ENCODE peak calls at places on chromosomes 3 and 15, in nine cellular contexts. Y is K562, K is GM23338, H is Panc1, P is sigmoid colon, V is stomach, D is HCT116, A is transverse colon, L is H1. J is an unnamed sample. For H3K4me1, the result is how much of the 10 kb centered on the place peaks cover.

GRCh38 chr3:13379191-13379830 is 40.8 kb downstream of the NUP210 start:
- DNase-seq in Y (no peak), K (no peak), H (no peak), P (no peak), V (no peak), D (no peak), A (no peak), L (no peak), J (no peak)

GRCh38 chr3:110391640-110392395 is 679.8 kb upstream of the NECTIN3 start:
- DNase-seq in Y (no peak), K (no peak), H (no peak), P (no peak), V (no peak), D (no peak), A (no peak), L (no peak), J (no peak)

GRCh38 chr3:36965440-36965839 is 20.6 kb upstream of the TRANK1 start:
- DNase-seq in Y (no peak), K (peak), H (no peak), P (no peak), V (no peak), D (no peak), A (no peak), L (no peak), J (no peak)

GRCh38 chr15:64772964-64773363 is 2.4 kb downstream of the RBPMS2 start:
- DNase-seq in Y (no peak), K (peak), H (no peak), P (no peak), V (no peak), D (no peak), A (no peak), L (no peak), J (no peak)

GRCh38 chr15:85276508-85276907 is 103.9 kb upstream of the AKAP13 start:
- DNase-seq in Y (no peak), K (no peak), H (no peak), P (no peak), V (no peak), D (no peak), A (no peak), L (no peak), J (no peak)

GRCh38 chr15:80803580-80804525 is 24.7 kb downstream of the CEMIP start:
- DNase-seq in Y (no peak), K (no peak), H (no peak), P (no peak), V (no peak), D (no peak), A (no peak), L (no peak), J (no peak)

GRCh38 chr3:126446301-126446700 is 29.4 kb downstream of the ZXDC start:
- DNase-seq in Y (no peak), K (peak), H (no peak), P (peak), V (peak), D (no peak), A (no peak), L (no peak), J (peak)

GRCh38 chr3:148203263-148204010 is 494.3 kb upstream of the AGTR1 start:
- DNase-seq in Y (no peak), K (no peak), H (no peak), P (no peak), V (no peak), D (no peak), A (no peak), L (no peak), J (no peak)

GRCh38 chr3:47850062-47850802 is 47.3 kb downstream of the DHX30 start:
- DNase-seq in Y (no peak), K (peak), H (no peak), P (no peak), V (no peak), D (no peak), A (no peak), L (peak), J (peak)

GRCh38 chr3:136042608-136043221 is 77.2 kb downstream of the PPP2R3A start:
- DNase-seq in Y (peak), K (peak), H (peak), P (no peak), V (no peak), D (peak), A (no peak), L (no peak), J (no peak)

GRCh38 chr15:48062476-48062875 is 58.3 kb upstream of the SLC24A5 start:
- DNase-seq in Y (no peak), K (no peak), H (no peak), P (no peak), V (no peak), D (no peak), A (no peak), L (no peak), J (no peak)

DNA sequence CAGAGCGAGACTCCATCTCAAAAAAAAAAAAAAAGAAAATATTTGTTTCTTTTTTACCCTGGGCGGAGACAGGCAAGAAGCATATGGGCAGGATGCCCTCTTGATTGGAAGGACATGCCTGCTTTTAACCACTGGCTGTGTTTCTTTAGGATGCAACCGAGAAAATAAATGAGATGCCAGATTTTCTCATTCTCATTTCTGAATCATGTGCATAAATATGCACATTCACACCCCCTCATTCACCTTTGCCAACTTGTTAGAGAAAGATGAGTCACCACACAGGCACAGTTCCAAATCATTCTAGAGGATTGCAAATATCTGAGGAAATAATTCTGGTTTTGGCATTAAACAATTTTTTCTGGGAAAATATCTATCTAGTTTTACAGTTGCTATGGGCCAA is 3.3 kb downstream of the LIPH start:
- DNase-seq in Y (peak), K (no peak), H (no peak), P (no peak), V (peak), D (peak), A (no peak), L (no peak), J (no peak)
- TF ChIP-seq POLR2AphosphoS5 in Y (no peak), K (no peak), H (peak), P (peak), V (peak), D (peak), A (peak), L (no peak), J (no peak)

GRCh38 chr3:99678926-99679325 is 40.5 kb downstream of the COL8A1 start:
- DNase-seq in Y (no peak), K (no peak), H (no peak), P (no peak), V (no peak), D (no peak), A (no peak), L (no peak), J (no peak)

GRCh38 chr3:99670556-99670950 is 32.2 kb downstream of the COL8A1 start:
- DNase-seq in Y (no peak), K (no peak), H (no peak), P (no peak), V (no peak), D (no peak), A (no peak), L (no peak), J (no peak)

GRCh38 chr3:99669879-99670555 is 31.6 kb downstream of the COL8A1 start:
- DNase-seq in Y (no peak), K (no peak), H (no peak), P (no peak), V (no peak), D (no peak), A (no peak), L (no peak), J (no peak)

GRCh38 chr3:99678023-99678422 is 39.6 kb downstream of the COL8A1 start:
- DNase-seq in Y (no peak), K (no peak), H (no peak), P (peak), V (no peak), D (no peak), A (no peak), L (no peak), J (no peak)

GRCh38 chr3:99674086-99674789 is 35.8 kb downstream of the COL8A1 start:
- DNase-seq in Y (no peak), K (no peak), H (no peak), P (no peak), V (no peak), D (no peak), A (no peak), L (no peak), J (no peak)
- H3K4me1 ChIP-seq in Y (under half), K (under half), H (under half), P (under half), V (under half), D (under half), A (under half), L (under half), J (under half)

DNA sequence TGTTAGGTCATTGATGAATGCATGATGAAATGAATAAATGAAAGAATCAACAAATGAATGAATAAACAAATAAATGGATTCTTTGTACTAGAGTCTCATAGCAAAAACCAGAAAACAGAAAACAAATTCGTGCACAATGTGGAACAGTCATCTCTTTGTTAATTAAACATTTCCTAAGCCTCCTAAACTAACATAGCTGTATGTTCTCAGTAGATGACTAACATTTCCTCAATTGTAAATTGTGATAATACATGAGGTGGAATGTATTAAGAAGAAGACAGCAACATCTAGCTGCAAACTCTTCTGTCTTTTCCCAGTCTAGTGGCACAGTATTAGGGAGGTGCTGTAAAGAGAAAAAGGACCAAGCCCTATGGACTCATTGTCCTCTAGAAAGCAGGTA is 1021.0 kb downstream of the MCTP2 start:
- DNase-seq in Y (no peak), K (no peak), H (no peak), P (no peak), V (no peak), D (no peak), A (no peak), L (no peak), J (no peak)
- TF ChIP-seq POLR2AphosphoS5 in Y (no peak), K (no peak), H (no peak), P (no peak), V (no peak), D (no peak), A (no peak), L (no peak), J (no peak)

GRCh38 chr3:188756241-188756640 is 415.5 kb upstream of the TPRG1 start:
- DNase-seq in Y (no peak), K (no peak), H (no peak), P (no peak), V (no peak), D (no peak), A (no peak), L (no peak), J (no peak)
- H3K4me1 ChIP-seq in Y (under half), K (under half), H (under half), P (under half), V (under half), D (under half), A (under half), L (under half), J (under half)

DNA sequence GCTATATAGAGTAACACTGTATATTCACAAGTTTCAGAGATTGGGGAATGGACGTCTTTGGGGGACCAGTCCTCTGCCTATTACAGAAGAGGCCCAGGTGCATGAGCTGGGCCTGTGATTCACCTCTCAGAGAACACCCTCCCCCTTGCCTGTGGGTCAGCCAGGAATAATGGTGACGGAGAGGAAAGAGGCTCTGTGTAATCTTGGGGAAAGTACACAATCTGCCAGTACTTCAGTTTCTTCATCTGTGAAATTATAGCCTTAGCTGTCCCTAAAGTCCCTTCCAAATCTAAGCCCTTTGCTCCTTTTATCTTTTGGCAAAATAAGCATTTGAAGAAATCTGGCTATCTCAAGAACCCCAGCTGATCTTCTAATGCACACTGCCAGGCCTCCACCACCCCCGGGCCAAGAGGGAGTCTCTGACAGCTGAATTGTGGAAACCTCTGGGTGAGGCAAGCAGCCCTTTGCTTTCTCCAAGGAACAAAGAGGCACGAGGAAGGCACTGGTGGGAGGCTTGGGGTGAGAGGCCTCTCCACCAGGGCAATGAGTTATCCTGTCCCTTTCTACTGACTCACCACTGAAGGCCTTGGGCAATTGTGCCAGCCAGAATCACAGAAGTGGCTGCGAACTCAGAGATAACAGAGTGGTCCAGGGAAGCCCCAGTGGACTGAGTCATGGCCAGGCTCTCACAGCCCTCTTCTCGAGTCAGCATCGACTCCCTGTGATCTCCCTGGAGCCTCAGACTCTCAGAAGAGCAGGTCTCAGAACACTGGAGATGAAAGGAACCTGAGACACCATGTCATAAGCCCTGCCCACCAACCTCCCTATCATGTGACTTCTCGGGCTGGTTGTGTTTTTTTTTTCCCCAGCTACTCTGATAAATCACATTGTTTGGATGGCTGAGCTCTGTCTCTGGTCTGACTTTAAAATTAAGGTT is 31.8 kb downstream of the CCNL1 start:
- DNase-seq in Y (peak), K (no peak), H (no peak), P (peak), V (peak), D (peak), A (no peak), L (no peak), J (no peak)
- TF ChIP-seq POLR2AphosphoS5 in Y (no peak), K (no peak), H (no peak), P (peak), V (peak), D (peak), A (no peak), L (no peak), J (no peak)